ENCODE peak calls at places on chromosomes 12 and 14, in four cellular contexts. W is lower leg skin, Z is NCI-H1105 treated with DMSO at 0.1 percent for 48 hours, J is NCI-H1092 treated with DMSO at 0.1 percent for 48 hours. Y is an unnamed sample.

GRCh38 chr14:96264850-96265249 is 8.8 kb downstream of the BDKRB1 start:
- DNase-seq in Z (no peak), J (no peak), W (no peak), Y (peak)

GRCh38 chr12:131438874-131439273 is 272.0 kb upstream of the SFSWAP start:
- DNase-seq in Z (no peak), W (no peak), J (no peak), Y (no peak)

GRCh38 chr14:41377926-41378325 is 228.8 kb upstream of the LRFN5 start:
- DNase-seq in W (no peak), J (no peak), Z (no peak), Y (no peak)

GRCh38 chr14:31855262-31855661 is 221.8 kb upstream of the ARHGAP5 start:
- DNase-seq in W (no peak), J (no peak), Z (no peak), Y (no peak)

GRCh38 chr14:104293851-104294627 is 155.7 kb downstream of the KIF26A start:
- DNase-seq in W (no peak), J (no peak), Z (no peak), Y (peak)

GRCh38 chr14:100673085-100673806 is 53.4 kb upstream of the DLK1 start:
- DNase-seq in Z (peak), J (peak), W (no peak), Y (peak)

GRCh38 chr14:94677239-94677612 is 65.0 kb downstream of the SERPINA3 start:
- DNase-seq in W (no peak), J (no peak), Z (no peak), Y (no peak)

GRCh38 chr12:104942075-104942474 is 16.0 kb downstream of the SLC41A2 start:
- DNase-seq in J (no peak), Z (no peak), W (no peak), Y (no peak)

GRCh38 chr14:91010153-91010533 is 50.3 kb downstream of the RPS6KA5 start:
- DNase-seq in Z (no peak), J (no peak), W (no peak), Y (no peak)

GRCh38 chr12:31288381-31288780 is 37.6 kb downstream of the SINHCAF start:
- DNase-seq in W (no peak), J (no peak), Z (no peak), Y (peak)

GRCh38 chr12:115755752-115756140 is 521.7 kb downstream of the MED13L start:
- DNase-seq in Z (peak), W (no peak), J (no peak), Y (no peak)

GRCh38 chr12:40226652-40227051 is 1.9 kb downstream of the LRRK2 start:
- DNase-seq in Z (no peak), J (no peak), W (peak), Y (no peak)

GRCh38 chr14:30610719-30611388 is 11.3 kb upstream of the SCFD1 start:
- DNase-seq in W (peak), Z (peak), J (peak), Y (peak)

GRCh38 chr12:12819752-12820311 is 6.7 kb downstream of the DDX47 start:
- DNase-seq in Z (no peak), J (no peak), W (no peak), Y (no peak)

GRCh38 chr12:69096669-69097364 is 142.6 kb upstream of the CPSF6 start:
- DNase-seq in W (no peak), Z (no peak), J (no peak), Y (peak)

GRCh38 chr12:60148831-60149230 is 553.0 kb downstream of the SLC16A7 start:
- DNase-seq in Z (no peak), W (no peak), J (no peak), Y (no peak)

GRCh38 chr12:116266631-116267349 is 10.7 kb downstream of the MED13L start:
- DNase-seq in J (no peak), Z (no peak), W (no peak), Y (no peak)

GRCh38 chr14:103031956-103032355 is 25.4 kb downstream of the CDC42BPB start:
- DNase-seq in W (no peak), J (peak), Z (no peak), Y (peak)

GRCh38 chr12:47408171-47408871 is 297.5 kb downstream of the RPAP3 start:
- DNase-seq in J (no peak), W (no peak), Z (no peak), Y (peak)

GRCh38 chr14:22262881-22263280 is 326.1 kb downstream of the DAD1 start:
- DNase-seq in W (no peak), J (no peak), Z (no peak), Y (no peak)

GRCh38 chr12:75884465-75884985 is 147.1 kb downstream of the PHLDA1 start:
- DNase-seq in Z (no peak), J (no peak), W (no peak), Y (no peak)

GRCh38 chr12:124498870-124499753 is 68.3 kb downstream of the NCOR2 start:
- DNase-seq in J (no peak), Z (no peak), W (no peak), Y (no peak)

GRCh38 chr12:118063567-118064391 is 2.8 kb upstream of the WSB2 start:
- DNase-seq in Z (no peak), W (no peak), J (no peak), Y (no peak)

GRCh38 chr14:34098045-34098984 is 147.4 kb upstream of the EGLN3 start:
- DNase-seq in Z (no peak), J (no peak), W (peak), Y (peak)

GRCh38 chr12:48936379-48936979 is 11.2 kb upstream of the FKBP11 start:
- DNase-seq in Z (peak), W (peak), J (peak), Y (peak)

GRCh38 chr12:60345442-60345841 is 749.6 kb downstream of the SLC16A7 start:
- DNase-seq in Z (no peak), J (no peak), W (no peak), Y (no peak)

GRCh38 chr14:95519699-95520098 is 3.2 kb upstream of the SYNE3 start:
- DNase-seq in Z (no peak), W (peak), J (no peak), Y (no peak)

Y was measured in NCI-H69.